ENCODE peak calls at places on chromosome 16, in four cellular contexts. D is ovary, B is stomach, K is sigmoid colon. L is an unnamed sample.
A peak's percentile ranks its signal among the peaks of the same experiment; 100 is the strongest.

GRCh38 chr16:29649560-29650494 is 13.2 kb upstream of the SPN start:
- DNase-seq in D (no peak), B (no peak), K (no peak), L (no peak)

GRCh38 chr16:75340715-75341500 is 89.5 kb upstream of the BCAR1 start:
- DNase-seq in D (no peak), B (no peak), K (no peak), L (no peak)

GRCh38 chr16:67164599-67165061 is at the start of gene HSF4:
- DNase-seq in D (peak; percentile 69), B (peak; percentile 79), K (peak; percentile 85), L (no peak)

GRCh38 chr16:66227766-66228530 is 138.5 kb upstream of the CDH5 start:
- DNase-seq in D (no peak), B (no peak), K (no peak), L (peak; percentile 46)

GRCh38 chr16:80387308-80387921 is 153.4 kb upstream of the DYNLRB2 start:
- DNase-seq in D (no peak), B (no peak), K (no peak), L (no peak)

GRCh38 chr16:68369697-68370096 is 58.9 kb downstream of the PRMT7 start:
- DNase-seq in D (no peak), B (no peak), K (no peak), L (no peak)

GRCh38 chr16:51723016-51723724 is 572.1 kb upstream of the SALL1 start:
- DNase-seq in D (no peak), B (no peak), K (no peak), L (no peak)

GRCh38 chr16:30031477-30031918 is 427 bp upstream of the TLCD3B start:
- DNase-seq in D (no peak), B (no peak), K (no peak), L (no peak)

GRCh38 chr16:290015-290680 is 7.2 kb downstream of the PDIA2 start:
- DNase-seq in D (no peak), B (no peak), K (no peak), L (no peak)

GRCh38 chr16:15966420-15967222 is 17.2 kb downstream of the ABCC1 start:
- DNase-seq in D (no peak), B (no peak), K (no peak), L (no peak)

GRCh38 chr16:86899757-86900156 is 321.4 kb downstream of the FOXL1 start:
- DNase-seq in D (no peak), B (no peak), K (no peak), L (no peak)

GRCh38 chr16:81429045-81429521 is 15.5 kb upstream of the CMIP start:
- DNase-seq in D (no peak), B (peak; percentile 77), K (no peak), L (no peak)

GRCh38 chr16:69567031-69567680 is 1.4 kb downstream of the NFAT5 start:
- DNase-seq in D (no peak), B (no peak), K (no peak), L (no peak)

GRCh38 chr16:87966685-87967185 is 15.5 kb downstream of the BANP start:
- DNase-seq in D (peak; percentile 17), B (peak; percentile 68), K (peak; percentile 73), L (no peak)

GRCh38 chr16:30121741-30122620 is 1.0 kb downstream of the MAPK3 start:
- DNase-seq in D (peak; percentile 55), B (peak; percentile 53), K (peak; percentile 89), L (peak; percentile 71)

GRCh38 chr16:53043986-53044571 is 8.6 kb downstream of the CHD9NB start:
- DNase-seq in D (no peak), B (no peak), K (no peak), L (no peak)

GRCh38 chr16:63228259-63228658 is 1192.0 kb upstream of the CDH8 start:
- DNase-seq in D (no peak), B (no peak), K (no peak), L (no peak)

GRCh38 chr16:68732068-68732680 is 4.9 kb upstream of the CDH1 start:
- DNase-seq in D (no peak), B (peak; percentile 93), K (no peak), L (no peak)

GRCh38 chr16:20807822-20808207 is 1.5 kb downstream of the REXO5 start:
- DNase-seq in D (no peak), B (no peak), K (no peak), L (no peak)

GRCh38 chr16:71410146-71410545 is 31.7 kb downstream of the TLE7 start:
- DNase-seq in D (no peak), B (no peak), K (no peak), L (no peak)

GRCh38 chr16:66474750-66475199 is 47.7 kb downstream of the BEAN1 start:
- DNase-seq in D (no peak), B (no peak), K (peak; percentile 30), L (peak; percentile 15)

GRCh38 chr16:87613961-87614360 is 11.7 kb downstream of the JPH3 start:
- DNase-seq in D (no peak), B (no peak), K (no peak), L (no peak)

GRCh38 chr16:1772362-1772907 is at the start of gene EME2:
- DNase-seq in D (no peak), B (no peak), K (no peak), L (no peak)

GRCh38 chr16:47142469-47143328 is 1.0 kb downstream of the NETO2 start:
- DNase-seq in D (peak; percentile 16), B (peak; percentile 29), K (no peak), L (no peak)

GRCh38 chr16:78431701-78432100 is 332.2 kb downstream of the WWOX start:
- DNase-seq in D (no peak), B (no peak), K (no peak), L (no peak)

GRCh38 chr16:27498020-27498419 is 51.7 kb downstream of the GTF3C1 start:
- DNase-seq in D (no peak), B (no peak), K (no peak), L (no peak)

GRCh38 chr16:88558457-88559442 is 11.5 kb upstream of the ZC3H18 start:
- DNase-seq in D (peak; percentile 82), B (peak; percentile 89), K (peak; percentile 89), L (no peak)

GRCh38 chr16:68374251-68374805 is 63.5 kb downstream of the PRMT7 start:
- DNase-seq in D (no peak), B (no peak), K (no peak), L (no peak)

GRCh38 chr16:21685034-21685455 is 21.3 kb downstream of the OTOA start:
- DNase-seq in D (no peak), B (no peak), K (no peak), L (no peak)

GRCh38 chr16:66289986-66290385 is 76.5 kb upstream of the CDH5 start:
- DNase-seq in D (no peak), B (no peak), K (peak; percentile 24), L (no peak)

GRCh38 chr16:6375471-6376075 is 957.1 kb upstream of the RBFOX1 start:
- DNase-seq in D (no peak), B (no peak), K (no peak), L (no peak)

GRCh38 chr16:21501869-21502667 is 97.3 kb upstream of the METTL9 start:
- DNase-seq in D (peak; percentile 93), B (peak; percentile 95), K (peak; percentile 95), L (peak; percentile 93)

GRCh38 chr16:4321286-4322120 is 5.6 kb downstream of the GLIS2 start:
- DNase-seq in D (no peak), B (no peak), K (peak; percentile 66), L (no peak)

GRCh38 chr16:28494141-28494851 is at the start of gene APOBR:
- DNase-seq in D (peak; percentile 18), B (peak; percentile 58), K (no peak), L (no peak)

GRCh38 chr16:75714661-75715060 is 11.6 kb downstream of the CPHXL start:
- DNase-seq in D (no peak), B (no peak), K (no peak), L (no peak)

GRCh38 chr16:31179747-31180458 is at the start of gene FUS:
- DNase-seq in D (peak; percentile 93), B (peak; percentile 94), K (peak; percentile 96), L (peak; percentile 97)
- TF ChIP-seq EP300 in D (no peak), B (no peak), K (no peak), L (no peak)

DNA sequence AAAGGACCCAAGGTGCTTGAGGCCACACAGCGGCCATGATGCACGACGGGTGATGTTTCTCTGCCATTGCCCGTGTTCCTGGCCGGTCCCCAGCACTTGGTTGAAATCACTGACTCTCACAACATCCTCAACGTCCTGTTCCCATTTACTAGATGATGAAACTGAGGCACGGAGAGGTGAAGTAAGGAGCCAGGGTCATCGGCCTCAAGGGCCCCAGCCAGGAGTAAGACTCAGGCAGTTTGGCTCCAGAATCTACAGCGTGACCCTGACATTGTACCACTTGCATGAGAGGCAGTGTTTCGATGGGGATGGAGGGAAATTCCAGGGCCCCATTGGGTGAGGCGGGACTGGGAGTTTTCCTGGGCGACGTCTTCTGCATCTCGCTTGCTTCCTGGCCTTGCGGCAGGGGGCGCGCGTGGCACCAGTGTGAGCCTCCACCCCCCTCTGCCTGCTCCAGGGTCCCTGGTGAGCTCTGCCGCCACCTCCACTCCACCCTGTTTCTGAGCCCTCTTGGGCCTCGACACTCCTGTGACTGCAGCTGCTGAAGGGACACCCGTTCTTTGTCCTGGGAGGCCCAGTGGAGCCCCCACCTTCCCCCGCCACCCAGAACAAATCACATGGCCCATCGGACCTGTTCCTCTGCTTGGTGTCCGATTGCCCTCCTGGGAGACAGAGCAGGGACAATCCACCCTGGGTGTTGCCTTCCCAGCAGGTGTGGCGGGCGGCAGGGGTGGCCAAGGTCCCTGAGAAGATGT is 133.0 kb upstream of the GSE1 start:
- DNase-seq in D (no peak), B (peak; percentile 72), K (no peak), L (no peak)
- H3K4me3 ChIP-seq in D (no peak overlapping the region), B (no peak overlapping the region), K (no peak overlapping the region), L (no peak overlapping the region)

GRCh38 chr16:18842565-18842964 is 41.2 kb upstream of the ARL6IP1 start:
- DNase-seq in D (no peak), B (no peak), K (no peak), L (no peak)
- H3K36me3 ChIP-seq in D (no peaks in the 10 kb centered on the region), B (peaks cover 55% of the 10 kb centered on the region), K (peaks cover 23% of the 10 kb centered on the region), L (peaks cover 87% of the 10 kb centered on the region)

GRCh38 chr16:50282955-50283631 is 16.7 kb downstream of the ADCY7 start:
- DNase-seq in D (no peak), B (no peak), K (no peak), L (no peak)
- TF ChIP-seq EP300 in D (no peak), B (no peak), K (no peak), L (no peak)

L was measured in suprapubic skin.